ENCODE peak calls at places on chromosomes 16 and 17, in eight cellular contexts. Z is GM12878, U is HCT116, C is H1, L is SK-N-SH, O is GM23338, D is HepG2, X is K562. J is an unnamed sample.

GRCh38 chr17:59155439-59156177 is at the start of gene PRR11:
- DNase-seq in Z (no peak), U (peak; percentile 100), C (peak; percentile 80), L (peak; percentile 90), O (peak; percentile 99), D (peak; percentile 100), X (peak; percentile 98), J (peak; percentile 100)

GRCh38 chr17:77828749-77829539 is 129.6 kb upstream of the TNRC6C start:
- DNase-seq in Z (no peak), U (no peak), C (no peak), L (no peak), O (no peak), D (no peak), X (no peak), J (no peak)

GRCh38 chr17:40556884-40557414 is 8.3 kb downstream of the CCR7 start:
- DNase-seq in Z (no peak), U (no peak), C (no peak), L (peak; percentile 76), O (no peak), D (no peak), X (peak; percentile 80), J (peak; percentile 81)

GRCh38 chr17:34780438-34780837 is 180.8 kb downstream of the CCT6B start:
- DNase-seq in Z (no peak), U (no peak), C (no peak), L (no peak), O (no peak), D (no peak), X (no peak), J (no peak)

GRCh38 chr16:79845734-79846135 is 245.2 kb upstream of the MAF start:
- DNase-seq in Z (no peak), U (no peak), C (no peak), L (no peak), O (no peak), D (no peak), X (peak; percentile 92), J (no peak)

GRCh38 chr16:30351586-30352419 is 3.3 kb downstream of the CD2BP2 start:
- DNase-seq in Z (no peak), U (peak; percentile 39), C (no peak), L (no peak), O (no peak), D (no peak), X (no peak), J (peak; percentile 96)

GRCh38 chr16:74035816-74036215 is 260.8 kb upstream of the PSMD7 start:
- DNase-seq in Z (no peak), U (peak; percentile 7), C (no peak), L (peak; percentile 62), O (peak; percentile 49), D (peak; percentile 12), X (peak; percentile 8), J (no peak)

GRCh38 chr16:68298907-68299515 is 11.7 kb downstream of the SLC7A6OS start:
- DNase-seq in Z (no peak), U (no peak), C (no peak), L (no peak), O (no peak), D (peak; percentile 77), X (no peak), J (no peak)

GRCh38 chr17:65173284-65173793 is 36.2 kb downstream of the RGS9 start:
- DNase-seq in Z (no peak), U (no peak), C (peak; percentile 49), L (peak; percentile 71), O (peak; percentile 24), D (no peak), X (peak; percentile 96), J (peak; percentile 54)

GRCh38 chr16:66335704-66336329 is 30.7 kb upstream of the CDH5 start:
- DNase-seq in Z (no peak), U (no peak), C (no peak), L (no peak), O (no peak), D (no peak), X (no peak), J (peak; percentile 43)

GRCh38 chr16:30369091-30369937 is 980 bp downstream of the TBC1D10B start:
- DNase-seq in Z (no peak), U (no peak), C (peak; percentile 58), L (no peak), O (peak; percentile 29), D (no peak), X (no peak), J (peak; percentile 31)

GRCh38 chr16:69323428-69323827 is 7.0 kb downstream of the PDF start:
- DNase-seq in Z (no peak), U (no peak), C (no peak), L (no peak), O (no peak), D (no peak), X (no peak), J (no peak)

GRCh38 chr17:43213545-43213944 is 1.9 kb downstream of the TMEM106A start:
- DNase-seq in Z (no peak), U (no peak), C (no peak), L (no peak), O (no peak), D (no peak), X (no peak), J (no peak)

GRCh38 chr17:61408151-61409041 is 8.8 kb downstream of the TBX2 start:
- DNase-seq in Z (no peak), U (no peak), C (peak; percentile 64), L (peak; percentile 44), O (no peak), D (no peak), X (no peak), J (no peak)

GRCh38 chr16:87202346-87202745 is 114.8 kb downstream of the C16orf95 start:
- DNase-seq in Z (no peak), U (no peak), C (no peak), L (no peak), O (no peak), D (no peak), X (no peak), J (no peak)

GRCh38 chr17:69960755-69961154 is 114.3 kb upstream of the KCNJ16 start:
- DNase-seq in Z (no peak), U (no peak), C (no peak), L (no peak), O (no peak), D (no peak), X (no peak), J (no peak)

GRCh38 chr17:63486317-63487013 is 9.6 kb downstream of the ACE start:
- DNase-seq in Z (no peak), U (no peak), C (no peak), L (peak; percentile 24), O (no peak), D (no peak), X (no peak), J (no peak)

GRCh38 chr16:77669057-77669456 is 53.3 kb upstream of the NUDT7 start:
- DNase-seq in Z (no peak), U (no peak), C (no peak), L (no peak), O (no peak), D (no peak), X (no peak), J (no peak)

GRCh38 chr16:70653809-70654771 is 7.7 kb downstream of the IL34 start:
- DNase-seq in Z (peak; percentile 44), U (peak; percentile 67), C (peak; percentile 96), L (peak; percentile 83), O (peak; percentile 88), D (peak; percentile 86), X (peak; percentile 91), J (peak; percentile 95)

GRCh38 chr17:19386276-19386863 is 620 bp downstream of the MFAP4 start:
- DNase-seq in Z (no peak), U (no peak), C (no peak), L (peak; percentile 39), O (peak; percentile 28), D (no peak), X (no peak), J (no peak)

GRCh38 chr17:75130632-75131277 is 787 bp downstream of the NT5C start:
- DNase-seq in Z (no peak), U (peak; percentile 69), C (peak; percentile 79), L (peak; percentile 91), O (peak; percentile 91), D (peak; percentile 68), X (peak; percentile 84), J (peak; percentile 66)

GRCh38 chr17:2689411-2690164 is 22.0 kb downstream of the CLUH start:
- DNase-seq in Z (no peak), U (no peak), C (peak; percentile 55), L (peak; percentile 38), O (no peak), D (no peak), X (no peak), J (no peak)

GRCh38 chr17:76556759-76557367 is 17.0 kb downstream of the PRCD start:
- DNase-seq in Z (no peak), U (no peak), C (no peak), L (no peak), O (peak; percentile 55), D (peak; percentile 53), X (peak; percentile 51), J (no peak)

GRCh38 chr16:58125041-58125440 is 4.1 kb downstream of the CFAP20 start:
- DNase-seq in Z (no peak), U (no peak), C (no peak), L (no peak), O (no peak), D (no peak), X (no peak), J (no peak)

GRCh38 chr17:66268247-66268927 is 34.0 kb upstream of the PRKCA start:
- DNase-seq in Z (no peak), U (no peak), C (no peak), L (no peak), O (no peak), D (no peak), X (no peak), J (peak; percentile 12)

DNA sequence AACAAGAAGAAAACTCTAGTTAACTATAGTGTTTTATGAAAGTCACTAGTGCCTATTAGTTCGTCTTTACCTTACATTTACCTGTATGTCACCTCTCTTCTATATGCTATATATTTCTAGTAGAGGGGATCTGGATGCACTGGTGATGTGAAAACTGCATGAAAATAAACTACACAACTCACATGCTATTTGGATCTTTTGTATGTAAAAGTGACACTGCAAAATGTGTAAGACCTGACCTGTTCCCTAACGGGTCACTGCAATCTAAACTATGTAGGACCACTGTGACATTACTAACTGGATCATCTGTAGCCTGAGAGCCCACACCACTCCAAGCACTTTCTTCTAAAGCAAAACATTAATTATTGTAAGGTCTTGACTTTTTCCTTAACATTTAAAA is 1.7 kb downstream of the BLMH start:
- DNase-seq in Z (no peak), U (no peak), C (no peak), L (no peak), O (no peak), D (no peak), X (peak; percentile 32), J (no peak)
- H3K4me2 ChIP-seq in Z (peak overlapping the region; percentile 82), U (peak overlapping the region; percentile 79), C (peak overlapping the region; percentile 89), L (peak overlapping the region; percentile 74), O (peak overlapping the region; percentile 94), D (peak overlapping the region; percentile 83), X (peak overlapping the region; percentile 97), J (peak overlapping the region; percentile 82)

GRCh38 chr17:14737984-14738651 is 437.2 kb downstream of the HS3ST3B1 start:
- DNase-seq in Z (no peak), U (no peak), C (no peak), L (no peak), O (peak; percentile 49), D (peak; percentile 97), X (peak; percentile 9), J (no peak)
- TF ChIP-seq POLR2AphosphoS5 in Z (no peak), U (no peak), C (no peak), L (no peak), O (no peak), D (no peak), X (no peak), J (no peak)

GRCh38 chr17:82490512-82491195 is 28.9 kb upstream of the FOXK2 start:
- DNase-seq in Z (no peak), U (no peak), C (no peak), L (no peak), O (no peak), D (no peak), X (no peak), J (no peak)
- TF ChIP-seq CTCF in Z (no peak), U (no peak), C (no peak), L (no peak), O (no peak), D (peak; percentile 44), X (no peak), J (no peak)

GRCh38 chr17:44558349-44559287 is 1.3 kb downstream of the FZD2 start:
- DNase-seq in Z (no peak), U (no peak), C (no peak), L (no peak), O (peak; percentile 59), D (no peak), X (no peak), J (no peak)
- H3K4me2 ChIP-seq in Z (peak overlapping the region; percentile 95), U (no peak overlapping the region), C (peak overlapping the region; percentile 86), L (peak overlapping the region; percentile 84), O (peak overlapping the region; percentile 79), D (no peak overlapping the region), X (no peak overlapping the region), J (no peak overlapping the region)